ENCODE peak calls at places on chromosomes 4 and X, in nine cellular contexts. One of them, this sample, is unnamed.

GRCh38 chr4:185810746-185811508 is 1.1 kb downstream of the SORBS2 start:
- DNase-seq in NCI-H510A treated with DMSO at 0.1 percent for 48 hours: no peak
- DNase-seq in NCI-H2029 treated with DMSO at 0.1 percent for 48 hours: peak
- DNase-seq in tibial nerve: no peak
- DNase-seq in GM10248: no peak
- DNase-seq in OCI-LY7: peak
- DNase-seq in omental fat pad: no peak
- DNase-seq in fibroblast of the conjunctiva: no peak
- DNase-seq in ecto neural progenitor cell: no peak
- DNase-seq in this sample: no peak

GRCh38 chr4:124713213-124713592 is 671 bp upstream of the ANKRD50 start:
- DNase-seq in NCI-H510A treated with DMSO at 0.1 percent for 48 hours: peak
- DNase-seq in NCI-H2029 treated with DMSO at 0.1 percent for 48 hours: peak
- DNase-seq in tibial nerve: peak
- DNase-seq in GM10248: peak
- DNase-seq in OCI-LY7: peak
- DNase-seq in omental fat pad: peak
- DNase-seq in fibroblast of the conjunctiva: peak
- DNase-seq in ecto neural progenitor cell: peak
- DNase-seq in this sample: peak

GRCh38 chr4:53830511-53830910 is 233.9 kb downstream of the CHIC2 start:
- DNase-seq in NCI-H510A treated with DMSO at 0.1 percent for 48 hours: peak
- DNase-seq in NCI-H2029 treated with DMSO at 0.1 percent for 48 hours: peak
- DNase-seq in tibial nerve: no peak
- DNase-seq in GM10248: no peak
- DNase-seq in OCI-LY7: no peak
- DNase-seq in omental fat pad: no peak
- DNase-seq in fibroblast of the conjunctiva: no peak
- DNase-seq in ecto neural progenitor cell: no peak
- DNase-seq in this sample: no peak

GRCh38 chr4:10971800-10972398 is 287.3 kb upstream of the CLNK start:
- DNase-seq in NCI-H510A treated with DMSO at 0.1 percent for 48 hours: no peak
- DNase-seq in NCI-H2029 treated with DMSO at 0.1 percent for 48 hours: no peak
- DNase-seq in tibial nerve: no peak
- DNase-seq in GM10248: no peak
- DNase-seq in OCI-LY7: no peak
- DNase-seq in omental fat pad: no peak
- DNase-seq in fibroblast of the conjunctiva: no peak
- DNase-seq in ecto neural progenitor cell: no peak
- DNase-seq in this sample: no peak

GRCh38 chr4:25632135-25632534 is 23.5 kb upstream of the SLC34A2 start:
- DNase-seq in NCI-H510A treated with DMSO at 0.1 percent for 48 hours: no peak
- DNase-seq in NCI-H2029 treated with DMSO at 0.1 percent for 48 hours: no peak
- DNase-seq in tibial nerve: no peak
- DNase-seq in GM10248: no peak
- DNase-seq in OCI-LY7: no peak
- DNase-seq in omental fat pad: no peak
- DNase-seq in fibroblast of the conjunctiva: no peak
- DNase-seq in ecto neural progenitor cell: no peak
- DNase-seq in this sample: no peak

GRCh38 chr4:99968330-99968729 is 18.3 kb upstream of the H2AZ1 start:
- DNase-seq in NCI-H510A treated with DMSO at 0.1 percent for 48 hours: no peak
- DNase-seq in NCI-H2029 treated with DMSO at 0.1 percent for 48 hours: no peak
- DNase-seq in tibial nerve: no peak
- DNase-seq in GM10248: no peak
- DNase-seq in OCI-LY7: no peak
- DNase-seq in omental fat pad: no peak
- DNase-seq in fibroblast of the conjunctiva: no peak
- DNase-seq in ecto neural progenitor cell: no peak
- DNase-seq in this sample: no peak

GRCh38 chrX:10190367-10190766 is 33.6 kb downstream of the CLCN4 start:
- DNase-seq in NCI-H510A treated with DMSO at 0.1 percent for 48 hours: peak
- DNase-seq in NCI-H2029 treated with DMSO at 0.1 percent for 48 hours: no peak
- DNase-seq in tibial nerve: no peak
- DNase-seq in GM10248: peak
- DNase-seq in OCI-LY7: peak
- DNase-seq in omental fat pad: no peak
- DNase-seq in fibroblast of the conjunctiva: peak
- DNase-seq in ecto neural progenitor cell: no peak
- DNase-seq in this sample: peak

GRCh38 chr4:65592089-65592488 is 78.2 kb downstream of the EPHA5 start:
- DNase-seq in NCI-H510A treated with DMSO at 0.1 percent for 48 hours: no peak
- DNase-seq in NCI-H2029 treated with DMSO at 0.1 percent for 48 hours: no peak
- DNase-seq in tibial nerve: no peak
- DNase-seq in GM10248: no peak
- DNase-seq in OCI-LY7: no peak
- DNase-seq in omental fat pad: no peak
- DNase-seq in fibroblast of the conjunctiva: no peak
- DNase-seq in ecto neural progenitor cell: no peak
- DNase-seq in this sample: no peak

GRCh38 chr4:47668810-47669408 is 169.0 kb downstream of the CORIN start:
- DNase-seq in NCI-H510A treated with DMSO at 0.1 percent for 48 hours: peak
- DNase-seq in NCI-H2029 treated with DMSO at 0.1 percent for 48 hours: peak
- DNase-seq in tibial nerve: no peak
- DNase-seq in GM10248: peak
- DNase-seq in OCI-LY7: peak
- DNase-seq in omental fat pad: no peak
- DNase-seq in fibroblast of the conjunctiva: peak
- DNase-seq in ecto neural progenitor cell: no peak
- DNase-seq in this sample: no peak

GRCh38 chr4:71184195-71184781 is 154.5 kb upstream of the SLC4A4 start:
- DNase-seq in NCI-H510A treated with DMSO at 0.1 percent for 48 hours: peak
- DNase-seq in NCI-H2029 treated with DMSO at 0.1 percent for 48 hours: no peak
- DNase-seq in tibial nerve: no peak
- DNase-seq in GM10248: peak
- DNase-seq in OCI-LY7: peak
- DNase-seq in omental fat pad: no peak
- DNase-seq in fibroblast of the conjunctiva: peak
- DNase-seq in ecto neural progenitor cell: no peak
- DNase-seq in this sample: peak

GRCh38 chr4:153486281-153487151 is 20.4 kb downstream of the TMEM131L start:
- DNase-seq in NCI-H510A treated with DMSO at 0.1 percent for 48 hours: no peak
- DNase-seq in NCI-H2029 treated with DMSO at 0.1 percent for 48 hours: no peak
- DNase-seq in tibial nerve: no peak
- DNase-seq in GM10248: no peak
- DNase-seq in OCI-LY7: no peak
- DNase-seq in omental fat pad: no peak
- DNase-seq in fibroblast of the conjunctiva: peak
- DNase-seq in ecto neural progenitor cell: no peak
- DNase-seq in this sample: peak

GRCh38 chr4:164799410-164799809 is 45.5 kb downstream of the SMIM31 start:
- DNase-seq in NCI-H510A treated with DMSO at 0.1 percent for 48 hours: no peak
- DNase-seq in NCI-H2029 treated with DMSO at 0.1 percent for 48 hours: no peak
- DNase-seq in tibial nerve: no peak
- DNase-seq in GM10248: no peak
- DNase-seq in OCI-LY7: no peak
- DNase-seq in omental fat pad: no peak
- DNase-seq in fibroblast of the conjunctiva: no peak
- DNase-seq in ecto neural progenitor cell: no peak
- DNase-seq in this sample: no peak

GRCh38 chr4:76197971-76198410 is 15.6 kb downstream of the SCARB2 start:
- DNase-seq in NCI-H510A treated with DMSO at 0.1 percent for 48 hours: peak
- DNase-seq in NCI-H2029 treated with DMSO at 0.1 percent for 48 hours: peak
- DNase-seq in tibial nerve: no peak
- DNase-seq in GM10248: no peak
- DNase-seq in OCI-LY7: no peak
- DNase-seq in omental fat pad: no peak
- DNase-seq in fibroblast of the conjunctiva: no peak
- DNase-seq in ecto neural progenitor cell: no peak
- DNase-seq in this sample: no peak

GRCh38 chr4:145840162-145840768 is 98.4 kb downstream of the ZNF827 start:
- DNase-seq in NCI-H510A treated with DMSO at 0.1 percent for 48 hours: peak
- DNase-seq in NCI-H2029 treated with DMSO at 0.1 percent for 48 hours: no peak
- DNase-seq in tibial nerve: no peak
- DNase-seq in GM10248: peak
- DNase-seq in OCI-LY7: peak
- DNase-seq in omental fat pad: no peak
- DNase-seq in fibroblast of the conjunctiva: peak
- DNase-seq in ecto neural progenitor cell: no peak
- DNase-seq in this sample: no peak

GRCh38 chrX:131201986-131202385 is 87.1 kb downstream of the IGSF1 start:
- DNase-seq in NCI-H510A treated with DMSO at 0.1 percent for 48 hours: no peak
- DNase-seq in NCI-H2029 treated with DMSO at 0.1 percent for 48 hours: no peak
- DNase-seq in tibial nerve: no peak
- DNase-seq in GM10248: no peak
- DNase-seq in OCI-LY7: no peak
- DNase-seq in omental fat pad: no peak
- DNase-seq in fibroblast of the conjunctiva: no peak
- DNase-seq in ecto neural progenitor cell: no peak
- DNase-seq in this sample: no peak

GRCh38 chrX:38811515-38812239 is 10.4 kb downstream of the MID1IP1 start:
- DNase-seq in NCI-H510A treated with DMSO at 0.1 percent for 48 hours: no peak
- DNase-seq in NCI-H2029 treated with DMSO at 0.1 percent for 48 hours: no peak
- DNase-seq in tibial nerve: no peak
- DNase-seq in GM10248: no peak
- DNase-seq in OCI-LY7: no peak
- DNase-seq in omental fat pad: no peak
- DNase-seq in fibroblast of the conjunctiva: no peak
- DNase-seq in ecto neural progenitor cell: no peak
- DNase-seq in this sample: no peak

GRCh38 chrX:53474707-53475106 is 40.5 kb upstream of the HSD17B10 start:
- DNase-seq in NCI-H510A treated with DMSO at 0.1 percent for 48 hours: no peak
- DNase-seq in NCI-H2029 treated with DMSO at 0.1 percent for 48 hours: no peak
- DNase-seq in tibial nerve: no peak
- DNase-seq in GM10248: no peak
- DNase-seq in OCI-LY7: no peak
- DNase-seq in omental fat pad: no peak
- DNase-seq in fibroblast of the conjunctiva: no peak
- DNase-seq in ecto neural progenitor cell: no peak
- DNase-seq in this sample: no peak

GRCh38 chrX:123237271-123237670 is 53.2 kb downstream of the GRIA3 start:
- DNase-seq in NCI-H510A treated with DMSO at 0.1 percent for 48 hours: no peak
- DNase-seq in NCI-H2029 treated with DMSO at 0.1 percent for 48 hours: no peak
- DNase-seq in tibial nerve: no peak
- DNase-seq in GM10248: no peak
- DNase-seq in OCI-LY7: no peak
- DNase-seq in omental fat pad: no peak
- DNase-seq in fibroblast of the conjunctiva: no peak
- DNase-seq in ecto neural progenitor cell: no peak
- DNase-seq in this sample: no peak

GRCh38 chrX:47540754-47541538 is 20.1 kb upstream of the ARAF start:
- DNase-seq in NCI-H510A treated with DMSO at 0.1 percent for 48 hours: peak
- DNase-seq in NCI-H2029 treated with DMSO at 0.1 percent for 48 hours: peak
- DNase-seq in tibial nerve: peak
- DNase-seq in GM10248: peak
- DNase-seq in OCI-LY7: no peak
- DNase-seq in omental fat pad: no peak
- DNase-seq in fibroblast of the conjunctiva: peak
- DNase-seq in ecto neural progenitor cell: peak
- DNase-seq in this sample: peak

GRCh38 chr4:73608677-73609594 is 11.3 kb downstream of the RASSF6 start:
- DNase-seq in NCI-H510A treated with DMSO at 0.1 percent for 48 hours: peak
- DNase-seq in NCI-H2029 treated with DMSO at 0.1 percent for 48 hours: peak
- DNase-seq in tibial nerve: no peak
- DNase-seq in GM10248: no peak
- DNase-seq in OCI-LY7: peak
- DNase-seq in omental fat pad: no peak
- DNase-seq in fibroblast of the conjunctiva: no peak
- DNase-seq in ecto neural progenitor cell: no peak
- DNase-seq in this sample: no peak

GRCh38 chr4:183905593-183906485 is 732 bp downstream of the STOX2 start:
- DNase-seq in NCI-H510A treated with DMSO at 0.1 percent for 48 hours: peak
- DNase-seq in NCI-H2029 treated with DMSO at 0.1 percent for 48 hours: peak
- DNase-seq in tibial nerve: no peak
- DNase-seq in GM10248: no peak
- DNase-seq in OCI-LY7: no peak
- DNase-seq in omental fat pad: no peak
- DNase-seq in fibroblast of the conjunctiva: no peak
- DNase-seq in ecto neural progenitor cell: peak
- DNase-seq in this sample: peak

GRCh38 chr4:128600996-128601857 is 208.3 kb upstream of the JADE1 start:
- DNase-seq in NCI-H510A treated with DMSO at 0.1 percent for 48 hours: peak
- DNase-seq in NCI-H2029 treated with DMSO at 0.1 percent for 48 hours: peak
- DNase-seq in tibial nerve: peak
- DNase-seq in GM10248: no peak
- DNase-seq in OCI-LY7: no peak
- DNase-seq in omental fat pad: peak
- DNase-seq in fibroblast of the conjunctiva: peak
- DNase-seq in ecto neural progenitor cell: no peak
- DNase-seq in this sample: peak

GRCh38 chr4:67712650-67713530 is 11.9 kb upstream of the UBA6 start:
- DNase-seq in NCI-H510A treated with DMSO at 0.1 percent for 48 hours: no peak
- DNase-seq in NCI-H2029 treated with DMSO at 0.1 percent for 48 hours: no peak
- DNase-seq in tibial nerve: no peak
- DNase-seq in GM10248: no peak
- DNase-seq in OCI-LY7: no peak
- DNase-seq in omental fat pad: no peak
- DNase-seq in fibroblast of the conjunctiva: no peak
- DNase-seq in ecto neural progenitor cell: no peak
- DNase-seq in this sample: no peak

GRCh38 chrX:118528089-118528753 is 32.6 kb downstream of the DOCK11 start:
- DNase-seq in NCI-H510A treated with DMSO at 0.1 percent for 48 hours: no peak
- DNase-seq in NCI-H2029 treated with DMSO at 0.1 percent for 48 hours: no peak
- DNase-seq in tibial nerve: no peak
- DNase-seq in GM10248: peak
- DNase-seq in OCI-LY7: peak
- DNase-seq in omental fat pad: no peak
- DNase-seq in fibroblast of the conjunctiva: no peak
- DNase-seq in ecto neural progenitor cell: no peak
- DNase-seq in this sample: no peak

GRCh38 chr4:86926428-86927086 is 8.3 kb upstream of the AFF1 start:
- DNase-seq in NCI-H510A treated with DMSO at 0.1 percent for 48 hours: no peak
- DNase-seq in NCI-H2029 treated with DMSO at 0.1 percent for 48 hours: no peak
- DNase-seq in tibial nerve: no peak
- DNase-seq in GM10248: no peak
- DNase-seq in OCI-LY7: no peak
- DNase-seq in omental fat pad: no peak
- DNase-seq in fibroblast of the conjunctiva: no peak
- DNase-seq in ecto neural progenitor cell: no peak
- DNase-seq in this sample: no peak

GRCh38 chr4:73208376-73208775 is 50.2 kb downstream of the ANKRD17 start:
- DNase-seq in NCI-H510A treated with DMSO at 0.1 percent for 48 hours: no peak
- DNase-seq in NCI-H2029 treated with DMSO at 0.1 percent for 48 hours: no peak
- DNase-seq in tibial nerve: no peak
- DNase-seq in GM10248: no peak
- DNase-seq in OCI-LY7: no peak
- DNase-seq in omental fat pad: no peak
- DNase-seq in fibroblast of the conjunctiva: peak
- DNase-seq in ecto neural progenitor cell: no peak
- DNase-seq in this sample: no peak

GRCh38 chrX:139559383-139560042 is 29.0 kb downstream of the F9 start:
- DNase-seq in NCI-H510A treated with DMSO at 0.1 percent for 48 hours: peak
- DNase-seq in NCI-H2029 treated with DMSO at 0.1 percent for 48 hours: peak
- DNase-seq in tibial nerve: no peak
- DNase-seq in GM10248: peak
- DNase-seq in OCI-LY7: peak
- DNase-seq in omental fat pad: no peak
- DNase-seq in fibroblast of the conjunctiva: peak
- DNase-seq in ecto neural progenitor cell: peak
- DNase-seq in this sample: no peak

GRCh38 chr4:2827071-2827873 is 16.4 kb upstream of the ADD1 start:
- DNase-seq in NCI-H510A treated with DMSO at 0.1 percent for 48 hours: no peak
- DNase-seq in NCI-H2029 treated with DMSO at 0.1 percent for 48 hours: no peak
- DNase-seq in tibial nerve: no peak
- DNase-seq in GM10248: no peak
- DNase-seq in OCI-LY7: no peak
- DNase-seq in omental fat pad: no peak
- DNase-seq in fibroblast of the conjunctiva: no peak
- DNase-seq in ecto neural progenitor cell: no peak
- DNase-seq in this sample: no peak

GRCh38 chrX:16319929-16320328 is 152.6 kb downstream of the MAGEB17 start:
- DNase-seq in NCI-H510A treated with DMSO at 0.1 percent for 48 hours: no peak
- DNase-seq in NCI-H2029 treated with DMSO at 0.1 percent for 48 hours: no peak
- DNase-seq in tibial nerve: no peak
- DNase-seq in GM10248: no peak
- DNase-seq in OCI-LY7: no peak
- DNase-seq in omental fat pad: no peak
- DNase-seq in fibroblast of the conjunctiva: no peak
- DNase-seq in ecto neural progenitor cell: no peak
- DNase-seq in this sample: no peak

GRCh38 chrX:110180928-110181310 is 137.0 kb downstream of the AMMECR1 start:
- DNase-seq in NCI-H510A treated with DMSO at 0.1 percent for 48 hours: no peak
- DNase-seq in NCI-H2029 treated with DMSO at 0.1 percent for 48 hours: no peak
- DNase-seq in tibial nerve: no peak
- DNase-seq in GM10248: no peak
- DNase-seq in OCI-LY7: no peak
- DNase-seq in omental fat pad: no peak
- DNase-seq in fibroblast of the conjunctiva: no peak
- DNase-seq in ecto neural progenitor cell: no peak
- DNase-seq in this sample: no peak

GRCh38 chr4:158170691-158171455 is 2.0 kb downstream of the GASK1B start:
- DNase-seq in NCI-H510A treated with DMSO at 0.1 percent for 48 hours: no peak
- DNase-seq in NCI-H2029 treated with DMSO at 0.1 percent for 48 hours: no peak
- DNase-seq in tibial nerve: peak
- DNase-seq in GM10248: peak
- DNase-seq in OCI-LY7: no peak
- DNase-seq in omental fat pad: peak
- DNase-seq in fibroblast of the conjunctiva: no peak
- DNase-seq in ecto neural progenitor cell: no peak
- DNase-seq in this sample: peak